ENCODE peak calls at places on chromosomes 6 and 20, in nine cellular contexts. One of them, this sample, is unnamed.
A peak's percentile ranks its signal among the peaks of the same experiment; 100 is the strongest.

GRCh38 chr20:6116763-6117162 is 6.1 kb downstream of the FERMT1 start:
- DNase-seq in NCI-H1092 treated with DMSO at 0.1 percent for 48 hours: no peak
- DNase-seq in activated CD4-positive, alpha-beta T cell treated with anti-CD3 and anti-CD28 coated beads for 48 hours: no peak
- DNase-seq in activated effector memory CD4-positive, alpha-beta T cell treated with anti-CD3 and anti-CD28 coated beads, Interleukin-2, amount 50 U/mL, for 16 hours: no peak
- DNase-seq in PC-3: no peak
- DNase-seq in AML-193: no peak
- DNase-seq in AG10803: no peak
- DNase-seq in nephron progenitor cell: no peak
- DNase-seq in M059J: no peak
- DNase-seq in this sample: no peak

GRCh38 chr6:5457036-5457435 is 195.7 kb downstream of the FARS2 start:
- DNase-seq in AML-193: no peak
- DNase-seq in activated CD4-positive, alpha-beta T cell treated with anti-CD3 and anti-CD28 coated beads for 48 hours: no peak
- DNase-seq in activated effector memory CD4-positive, alpha-beta T cell treated with anti-CD3 and anti-CD28 coated beads, Interleukin-2, amount 50 U/mL, for 16 hours: no peak
- DNase-seq in NCI-H1092 treated with DMSO at 0.1 percent for 48 hours: peak; percentile 49
- DNase-seq in AG10803: peak; percentile 61
- DNase-seq in nephron progenitor cell: no peak
- DNase-seq in M059J: peak; percentile 85
- DNase-seq in PC-3: peak; percentile 96
- DNase-seq in this sample: no peak

GRCh38 chr6:160362556-160362955 is 14.4 kb downstream of the SLC22A3 start:
- DNase-seq in M059J: no peak
- DNase-seq in activated effector memory CD4-positive, alpha-beta T cell treated with anti-CD3 and anti-CD28 coated beads, Interleukin-2, amount 50 U/mL, for 16 hours: no peak
- DNase-seq in nephron progenitor cell: no peak
- DNase-seq in AML-193: no peak
- DNase-seq in AG10803: no peak
- DNase-seq in NCI-H1092 treated with DMSO at 0.1 percent for 48 hours: no peak
- DNase-seq in activated CD4-positive, alpha-beta T cell treated with anti-CD3 and anti-CD28 coated beads for 48 hours: no peak
- DNase-seq in PC-3: no peak
- DNase-seq in this sample: no peak

GRCh38 chr20:63740501-63741353 is 1.2 kb downstream of the SLC2A4RG start:
- DNase-seq in activated effector memory CD4-positive, alpha-beta T cell treated with anti-CD3 and anti-CD28 coated beads, Interleukin-2, amount 50 U/mL, for 16 hours: peak; percentile 77
- DNase-seq in nephron progenitor cell: peak; percentile 73
- DNase-seq in activated CD4-positive, alpha-beta T cell treated with anti-CD3 and anti-CD28 coated beads for 48 hours: peak; percentile 52
- DNase-seq in PC-3: peak; percentile 84
- DNase-seq in M059J: peak; percentile 93
- DNase-seq in AML-193: peak; percentile 70
- DNase-seq in NCI-H1092 treated with DMSO at 0.1 percent for 48 hours: peak; percentile 70
- DNase-seq in AG10803: peak; percentile 89
- DNase-seq in this sample: peak; percentile 50

GRCh38 chr20:15346657-15347280 is 1009.4 kb upstream of the FLRT3 start:
- DNase-seq in NCI-H1092 treated with DMSO at 0.1 percent for 48 hours: no peak
- DNase-seq in activated CD4-positive, alpha-beta T cell treated with anti-CD3 and anti-CD28 coated beads for 48 hours: no peak
- DNase-seq in M059J: no peak
- DNase-seq in AG10803: no peak
- DNase-seq in nephron progenitor cell: no peak
- DNase-seq in PC-3: peak; percentile 90
- DNase-seq in AML-193: no peak
- DNase-seq in activated effector memory CD4-positive, alpha-beta T cell treated with anti-CD3 and anti-CD28 coated beads, Interleukin-2, amount 50 U/mL, for 16 hours: no peak
- DNase-seq in this sample: no peak

GRCh38 chr20:17562804-17563305 is 7.0 kb upstream of the DSTN start:
- DNase-seq in M059J: peak; percentile 93
- DNase-seq in PC-3: peak; percentile 31
- DNase-seq in AML-193: no peak
- DNase-seq in activated CD4-positive, alpha-beta T cell treated with anti-CD3 and anti-CD28 coated beads for 48 hours: no peak
- DNase-seq in AG10803: peak; percentile 97
- DNase-seq in NCI-H1092 treated with DMSO at 0.1 percent for 48 hours: no peak
- DNase-seq in activated effector memory CD4-positive, alpha-beta T cell treated with anti-CD3 and anti-CD28 coated beads, Interleukin-2, amount 50 U/mL, for 16 hours: no peak
- DNase-seq in nephron progenitor cell: no peak
- DNase-seq in this sample: no peak

GRCh38 chr20:63744574-63745423 is 5.2 kb downstream of the SLC2A4RG start:
- DNase-seq in AML-193: no peak
- DNase-seq in NCI-H1092 treated with DMSO at 0.1 percent for 48 hours: no peak
- DNase-seq in activated CD4-positive, alpha-beta T cell treated with anti-CD3 and anti-CD28 coated beads for 48 hours: no peak
- DNase-seq in PC-3: no peak
- DNase-seq in M059J: no peak
- DNase-seq in activated effector memory CD4-positive, alpha-beta T cell treated with anti-CD3 and anti-CD28 coated beads, Interleukin-2, amount 50 U/mL, for 16 hours: no peak
- DNase-seq in AG10803: no peak
- DNase-seq in nephron progenitor cell: no peak
- DNase-seq in this sample: no peak

GRCh38 chr6:39850897-39851296 is 58.7 kb downstream of the DAAM2 start:
- DNase-seq in nephron progenitor cell: no peak
- DNase-seq in AML-193: no peak
- DNase-seq in PC-3: no peak
- DNase-seq in AG10803: no peak
- DNase-seq in NCI-H1092 treated with DMSO at 0.1 percent for 48 hours: no peak
- DNase-seq in M059J: no peak
- DNase-seq in activated effector memory CD4-positive, alpha-beta T cell treated with anti-CD3 and anti-CD28 coated beads, Interleukin-2, amount 50 U/mL, for 16 hours: no peak
- DNase-seq in activated CD4-positive, alpha-beta T cell treated with anti-CD3 and anti-CD28 coated beads for 48 hours: no peak
- DNase-seq in this sample: no peak

GRCh38 chr20:435558-435957 is 26.8 kb downstream of the TBC1D20 start:
- DNase-seq in AML-193: no peak
- DNase-seq in nephron progenitor cell: no peak
- DNase-seq in PC-3: no peak
- DNase-seq in AG10803: no peak
- DNase-seq in activated effector memory CD4-positive, alpha-beta T cell treated with anti-CD3 and anti-CD28 coated beads, Interleukin-2, amount 50 U/mL, for 16 hours: no peak
- DNase-seq in NCI-H1092 treated with DMSO at 0.1 percent for 48 hours: no peak
- DNase-seq in activated CD4-positive, alpha-beta T cell treated with anti-CD3 and anti-CD28 coated beads for 48 hours: no peak
- DNase-seq in M059J: no peak
- DNase-seq in this sample: no peak

This sample was measured in NCI-H2227 treated with DMSO at 0.1 percent for 48 hours.